ENCODE peak calls at places on chromosome 1, in six cellular contexts. One of them, this sample, is unnamed.

GRCh38 chr1:54745864-54746263 is 18.5 kb downstream of the PARS2 start:
- DNase-seq in fibroblast of pulmonary artery: no peak
- DNase-seq in left ventricle myocardium inferior: no peak
- DNase-seq in A549: no peak
- DNase-seq in fibroblast of lung: no peak
- DNase-seq in adrenal gland: no peak
- DNase-seq in this sample: no peak

GRCh38 chr1:219042769-219043168 is 130.9 kb upstream of the LYPLAL1 start:
- DNase-seq in fibroblast of lung: no peak
- DNase-seq in A549: no peak
- DNase-seq in adrenal gland: no peak
- DNase-seq in fibroblast of pulmonary artery: no peak
- DNase-seq in left ventricle myocardium inferior: no peak
- DNase-seq in this sample: no peak

GRCh38 chr1:179298952-179299351 is 5.4 kb downstream of the SOAT1 start:
- DNase-seq in fibroblast of pulmonary artery: no peak
- DNase-seq in A549: no peak
- DNase-seq in fibroblast of lung: no peak
- DNase-seq in left ventricle myocardium inferior: no peak
- DNase-seq in adrenal gland: no peak
- DNase-seq in this sample: no peak

GRCh38 chr1:34974626-34975025 is 10.5 kb downstream of the TMEM35B start:
- DNase-seq in fibroblast of lung: no peak
- DNase-seq in adrenal gland: no peak
- DNase-seq in left ventricle myocardium inferior: no peak
- DNase-seq in A549: no peak
- DNase-seq in fibroblast of pulmonary artery: no peak
- DNase-seq in this sample: no peak

GRCh38 chr1:164660415-164661174 is 101.6 kb downstream of the PBX1 start:
- DNase-seq in adrenal gland: no peak
- DNase-seq in fibroblast of pulmonary artery: peak
- DNase-seq in left ventricle myocardium inferior: no peak
- DNase-seq in fibroblast of lung: peak
- DNase-seq in A549: no peak
- DNase-seq in this sample: no peak

GRCh38 chr1:84996846-84997666 is at the start of gene MCOLN2:
- DNase-seq in fibroblast of pulmonary artery: peak
- DNase-seq in left ventricle myocardium inferior: peak
- DNase-seq in fibroblast of lung: peak
- DNase-seq in A549: peak
- DNase-seq in adrenal gland: peak
- DNase-seq in this sample: peak

GRCh38 chr1:182720465-182720864 is 36.1 kb upstream of the RGS8 start:
- DNase-seq in fibroblast of lung: peak
- DNase-seq in fibroblast of pulmonary artery: peak
- DNase-seq in A549: peak
- DNase-seq in adrenal gland: no peak
- DNase-seq in left ventricle myocardium inferior: no peak
- DNase-seq in this sample: no peak

GRCh38 chr1:30798389-30798951 is 40.9 kb upstream of the LAPTM5 start:
- DNase-seq in A549: no peak
- DNase-seq in fibroblast of lung: no peak
- DNase-seq in left ventricle myocardium inferior: peak
- DNase-seq in fibroblast of pulmonary artery: peak
- DNase-seq in adrenal gland: peak
- DNase-seq in this sample: peak

GRCh38 chr1:217135569-217135915 is 412.3 kb upstream of the ESRRG start:
- DNase-seq in left ventricle myocardium inferior: no peak
- DNase-seq in fibroblast of pulmonary artery: no peak
- DNase-seq in A549: no peak
- DNase-seq in fibroblast of lung: peak
- DNase-seq in adrenal gland: no peak
- DNase-seq in this sample: no peak

DNA sequence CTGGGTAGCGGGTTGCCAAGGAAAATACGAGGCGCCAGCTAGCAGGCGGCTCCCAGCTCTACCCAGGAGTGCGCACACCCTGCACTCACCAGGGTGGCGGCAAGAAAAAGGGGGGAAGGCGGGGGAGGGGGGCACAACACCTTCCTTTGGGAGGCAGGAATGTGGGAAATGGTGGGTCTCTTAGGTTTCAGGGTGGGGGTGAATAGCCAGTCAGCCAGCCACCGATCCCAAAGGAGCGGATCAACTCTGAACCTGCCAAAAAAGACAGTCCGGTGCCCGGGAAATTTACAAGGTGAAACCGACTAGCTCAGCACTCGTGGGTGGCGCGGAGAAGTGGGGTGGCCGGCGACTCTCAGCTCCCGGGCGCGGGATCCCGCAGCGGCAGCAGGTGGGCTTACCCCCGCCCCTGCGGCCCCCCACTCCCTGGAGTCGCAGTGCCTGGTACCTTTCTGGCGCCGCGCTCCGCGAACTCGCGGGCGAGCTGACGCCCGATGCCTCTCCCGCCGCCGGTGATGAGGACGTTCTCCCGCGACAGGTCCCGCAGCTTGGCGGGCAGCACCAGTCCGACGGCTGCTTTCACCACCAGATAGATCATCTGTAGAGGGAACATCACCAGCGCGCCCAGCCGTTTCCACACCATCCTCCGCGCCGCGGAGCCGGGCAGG is 1.2 kb downstream of the DHRS3 start:
- DNase-seq in left ventricle myocardium inferior: peak
- DNase-seq in fibroblast of lung: no peak
- DNase-seq in adrenal gland: no peak
- DNase-seq in fibroblast of pulmonary artery: no peak
- DNase-seq in A549: no peak
- DNase-seq in this sample: peak
- H3K4me3 ChIP-seq in left ventricle myocardium inferior: peak
- H3K4me3 ChIP-seq in fibroblast of lung: peak
- H3K4me3 ChIP-seq in adrenal gland: peak
- H3K4me3 ChIP-seq in fibroblast of pulmonary artery: peak
- H3K4me3 ChIP-seq in A549: peak
- H3K4me3 ChIP-seq in this sample: peak

GRCh38 chr1:210236840-210237409 is 4.3 kb downstream of the SERTAD4 start:
- DNase-seq in adrenal gland: no peak
- DNase-seq in fibroblast of lung: peak
- DNase-seq in left ventricle myocardium inferior: peak
- DNase-seq in fibroblast of pulmonary artery: peak
- DNase-seq in A549: no peak
- DNase-seq in this sample: no peak

GRCh38 chr1:210241121-210241520 is 8.5 kb downstream of the SERTAD4 start:
- DNase-seq in adrenal gland: no peak
- DNase-seq in left ventricle myocardium inferior: no peak
- DNase-seq in fibroblast of pulmonary artery: no peak
- DNase-seq in fibroblast of lung: no peak
- DNase-seq in A549: no peak
- DNase-seq in this sample: no peak

GRCh38 chr1:210237981-210238380 is 5.4 kb downstream of the SERTAD4 start:
- DNase-seq in left ventricle myocardium inferior: no peak
- DNase-seq in adrenal gland: no peak
- DNase-seq in fibroblast of pulmonary artery: no peak
- DNase-seq in fibroblast of lung: no peak
- DNase-seq in A549: no peak
- DNase-seq in this sample: no peak

GRCh38 chr1:210237514-210237913 is 4.9 kb downstream of the SERTAD4 start:
- DNase-seq in A549: no peak
- DNase-seq in left ventricle myocardium inferior: no peak
- DNase-seq in adrenal gland: no peak
- DNase-seq in fibroblast of lung: peak
- DNase-seq in fibroblast of pulmonary artery: peak
- DNase-seq in this sample: no peak

GRCh38 chr1:210239295-210240155 is 6.9 kb downstream of the SERTAD4 start:
- DNase-seq in fibroblast of lung: peak
- DNase-seq in adrenal gland: no peak
- DNase-seq in fibroblast of pulmonary artery: peak
- DNase-seq in left ventricle myocardium inferior: no peak
- DNase-seq in A549: peak
- DNase-seq in this sample: no peak
- TF ChIP-seq CTCF in fibroblast of lung: peak
- TF ChIP-seq CTCF in adrenal gland: peak
- TF ChIP-seq CTCF in fibroblast of pulmonary artery: peak
- TF ChIP-seq CTCF in left ventricle myocardium inferior: peak
- TF ChIP-seq CTCF in A549: peak
- TF ChIP-seq CTCF in this sample: peak

DNA sequence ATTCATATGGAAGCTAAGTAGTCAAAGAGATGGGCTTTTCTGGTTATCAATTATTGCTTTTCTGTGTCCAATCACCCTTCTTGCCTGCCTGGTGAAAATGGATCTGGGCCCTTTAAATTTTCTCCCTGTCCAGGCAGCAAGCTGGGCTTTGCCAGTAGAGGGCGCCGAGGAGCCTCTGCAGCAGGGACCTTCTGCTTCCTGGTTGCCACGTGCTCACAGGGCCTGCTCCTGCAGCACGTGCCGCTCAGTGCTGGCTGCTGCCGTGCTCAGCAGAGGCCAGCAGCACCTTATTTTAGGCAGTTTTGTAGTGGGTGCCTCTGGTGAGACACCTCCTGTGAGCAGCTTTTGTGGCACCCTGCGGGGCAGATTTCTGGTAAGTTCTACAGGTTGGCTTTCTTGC is 4.0 kb downstream of the ACTL8 start:
- DNase-seq in left ventricle myocardium inferior: no peak
- DNase-seq in A549: peak
- DNase-seq in fibroblast of pulmonary artery: no peak
- DNase-seq in adrenal gland: no peak
- DNase-seq in fibroblast of lung: peak
- DNase-seq in this sample: peak
- H3K4me3 ChIP-seq in left ventricle myocardium inferior: no peak
- H3K4me3 ChIP-seq in A549: no peak
- H3K4me3 ChIP-seq in fibroblast of pulmonary artery: no peak
- H3K4me3 ChIP-seq in adrenal gland: no peak
- H3K4me3 ChIP-seq in fibroblast of lung: no peak
- H3K4me3 ChIP-seq in this sample: no peak

GRCh38 chr1:33654267-33654832 is 181.9 kb downstream of the ZSCAN20 start:
- DNase-seq in fibroblast of pulmonary artery: peak
- DNase-seq in fibroblast of lung: no peak
- DNase-seq in adrenal gland: no peak
- DNase-seq in left ventricle myocardium inferior: no peak
- DNase-seq in A549: no peak
- DNase-seq in this sample: no peak
- TF ChIP-seq CTCF in fibroblast of pulmonary artery: peak
- TF ChIP-seq CTCF in fibroblast of lung: peak
- TF ChIP-seq CTCF in adrenal gland: peak
- TF ChIP-seq CTCF in left ventricle myocardium inferior: peak
- TF ChIP-seq CTCF in A549: no peak
- TF ChIP-seq CTCF in this sample: peak